ENCODE peak calls at places on chromosomes 16 and 17, in eight cellular contexts. Y is pons, D is Right ventricle myocardium superior, K is foreskin fibroblast, E is HT-29, Q is fibroblast of lung, S is SHP77, P is upper lobe of left lung. W is an unnamed sample.

GRCh38 chr16:56637814-56638750 is at the start of gene MT1A:
- DNase-seq in Q (peak), Y (no peak), D (peak), S (no peak), E (peak), P (peak), K (peak), W (no peak)

GRCh38 chr17:70138309-70138865 is 30.9 kb upstream of the KCNJ2 start:
- DNase-seq in P (no peak), Q (peak), S (no peak), Y (no peak), K (peak), E (no peak), D (no peak), W (no peak)

GRCh38 chr16:70751593-70751992 is 49.4 kb downstream of the VAC14 start:
- DNase-seq in K (no peak), E (peak), S (no peak), P (peak), Y (no peak), Q (no peak), D (no peak), W (no peak)

GRCh38 chr17:17859909-17860760 is 23.3 kb upstream of the SREBF1 start:
- DNase-seq in D (peak), P (peak), K (no peak), Q (peak), Y (peak), E (peak), S (peak), W (peak)

GRCh38 chr16:19175492-19176262 is 7.6 kb downstream of the SYT17 start:
- DNase-seq in Q (no peak), S (no peak), D (no peak), Y (peak), P (no peak), E (no peak), K (peak), W (no peak)

GRCh38 chr16:11100239-11100750 is 155.7 kb downstream of the SOCS1 start:
- DNase-seq in K (peak), D (peak), E (no peak), P (no peak), Q (peak), S (no peak), Y (peak), W (peak)

GRCh38 chr16:65102326-65102725 is 19.5 kb downstream of the CDH11 start:
- DNase-seq in Q (no peak), S (no peak), K (no peak), D (no peak), Y (no peak), E (no peak), P (no peak), W (no peak)

GRCh38 chr16:69465083-69465721 is 40.8 kb downstream of the CYB5B start:
- DNase-seq in K (peak), E (peak), P (no peak), S (no peak), D (no peak), Q (peak), Y (peak), W (peak)

GRCh38 chr17:49360796-49361128 is 1.3 kb downstream of the ZNF652 start:
- DNase-seq in E (no peak), K (no peak), Y (no peak), D (no peak), Q (no peak), P (peak), S (no peak), W (no peak)

GRCh38 chr16:17129971-17130370 is 340.8 kb downstream of the XYLT1 start:
- DNase-seq in S (no peak), Y (peak), E (no peak), Q (no peak), D (no peak), P (no peak), K (no peak), W (no peak)

GRCh38 chr17:50459081-50459676 is 9.5 kb downstream of the CHAD start:
- DNase-seq in S (no peak), Q (no peak), P (peak), D (no peak), E (peak), Y (no peak), K (no peak), W (no peak)

GRCh38 chr17:15740570-15741120 is 8.6 kb downstream of the TBC1D26 start:
- DNase-seq in D (no peak), K (no peak), P (no peak), Y (no peak), S (no peak), E (no peak), Q (no peak), W (no peak)

GRCh38 chr16:1964046-1964505 is 550 bp downstream of the RPS2 start:
- DNase-seq in P (peak), S (no peak), Q (no peak), D (no peak), E (peak), Y (no peak), K (peak), W (peak)

GRCh38 chr17:27349540-27350021 is 55.7 kb downstream of the WSB1 start:
- DNase-seq in K (no peak), S (no peak), Q (no peak), E (no peak), P (no peak), D (no peak), Y (no peak), W (no peak)

GRCh38 chr17:6259899-6260298 is 175.0 kb downstream of the AIPL1 start:
- DNase-seq in Q (no peak), Y (no peak), P (no peak), E (no peak), K (no peak), D (no peak), S (no peak), W (no peak)

GRCh38 chr17:75854111-75854748 is 905 bp downstream of the WBP2 start:
- DNase-seq in P (peak), D (peak), E (peak), S (no peak), K (peak), Y (peak), Q (peak), W (no peak)

GRCh38 chr16:55009581-55009980 is 78.9 kb downstream of the IRX5 start:
- DNase-seq in Q (no peak), S (no peak), K (no peak), Y (no peak), D (no peak), P (no peak), E (no peak), W (no peak)

GRCh38 chr17:82458885-82459424 is 414 bp downstream of the NARF start:
- DNase-seq in P (peak), E (peak), Q (peak), Y (no peak), D (peak), S (no peak), K (no peak), W (peak)

W was measured in GM06990.